ENCODE peak calls at places on chromosomes 13 and 19, in five cellular contexts. W is IMR-90, Y is NCI-H1694 treated with DMSO at 0.1 percent for 48 hours, R is RPMI7951, D is activated T-cell treated with anti-CD3 and anti-CD28 coated beads for 1 hour. C is an unnamed sample.
A peak's percentile ranks its signal among the peaks of the same experiment; 100 is the strongest.

GRCh38 chr19:53549354-53549753 is 11.4 kb downstream of the ZNF331 start:
- DNase-seq in W (peak; percentile 68), D (no peak), R (no peak), Y (no peak), C (no peak)

GRCh38 chr13:50080158-50080855 is 65.1 kb downstream of the KCNRG start:
- DNase-seq in R (peak; percentile 38), Y (peak; percentile 64), D (peak; percentile 1), W (peak; percentile 52), C (peak; percentile 27)

GRCh38 chr19:4597975-4598671 is 38.6 kb upstream of the SEMA6B start:
- DNase-seq in Y (no peak), W (no peak), R (peak; percentile 24), D (peak; percentile 25), C (peak; percentile 43)

GRCh38 chr13:35475960-35476943 is at the start of gene MAB21L1:
- DNase-seq in D (no peak), W (peak; percentile 19), R (peak; percentile 78), Y (no peak), C (peak; percentile 68)

GRCh38 chr19:49461656-49462055 is 8.6 kb downstream of the ALDH16A1 start:
- DNase-seq in R (no peak), W (no peak), Y (no peak), D (no peak), C (no peak)

GRCh38 chr13:112376050-112376681 is at the start of gene SPACA7:
- DNase-seq in Y (no peak), D (no peak), W (no peak), R (no peak), C (no peak)

GRCh38 chr19:42178791-42179500 is 38.5 kb downstream of the DEDD2 start:
- DNase-seq in Y (peak; percentile 8), R (no peak), W (no peak), D (no peak), C (peak; percentile 5)

GRCh38 chr13:39485314-39485700 is 117.7 kb downstream of the LHFPL6 start:
- DNase-seq in R (peak; percentile 5), W (peak; percentile 33), Y (no peak), D (no peak), C (no peak)

GRCh38 chr19:11092181-11092538 is 2.9 kb downstream of the LDLR start:
- DNase-seq in Y (no peak), W (peak; percentile 74), R (peak; percentile 76), D (no peak), C (no peak)

GRCh38 chr19:54154603-54155345 is 4.7 kb downstream of the LENG1 start:
- DNase-seq in R (peak; percentile 82), Y (no peak), W (no peak), D (no peak), C (no peak)

GRCh38 chr19:55592391-55593090 is 6.8 kb downstream of the FIZ1 start:
- DNase-seq in W (no peak), R (no peak), Y (no peak), D (no peak), C (no peak)

GRCh38 chr19:6062274-6062673 is 48.0 kb downstream of the RFX2 start:
- DNase-seq in D (no peak), Y (no peak), R (no peak), W (no peak), C (no peak)

GRCh38 chr13:30329009-30329585 is 21.7 kb upstream of the KATNAL1 start:
- DNase-seq in R (no peak), Y (no peak), W (no peak), D (no peak), C (no peak)

GRCh38 chr19:43470288-43470687 is 4.9 kb upstream of the LYPD3 start:
- DNase-seq in D (peak; percentile 37), Y (no peak), W (peak; percentile 93), R (no peak), C (no peak)

GRCh38 chr19:39021063-39021462 is 11.3 kb downstream of the FBXO27 start:
- DNase-seq in D (no peak), Y (no peak), W (no peak), R (no peak), C (no peak)

GRCh38 chr13:38473305-38473704 is 123.7 kb downstream of the UFM1 start:
- DNase-seq in Y (no peak), R (no peak), D (no peak), W (no peak), C (no peak)

GRCh38 chr13:26872444-26873173 is 112.0 kb upstream of the GPR12 start:
- DNase-seq in D (peak; percentile 17), R (peak; percentile 14), W (peak; percentile 31), Y (peak; percentile 50), C (peak; percentile 1)

GRCh38 chr19:23788415-23788814 is 29.7 kb upstream of the ZNF681 start:
- DNase-seq in D (no peak), W (no peak), R (no peak), Y (no peak), C (no peak)

GRCh38 chr13:93270769-93271753 is 44.5 kb downstream of the GPC6 start:
- DNase-seq in R (no peak), Y (peak; percentile 97), D (no peak), W (peak; percentile 44), C (peak; percentile 60)

GRCh38 chr19:8446055-8446709 is 1.4 kb downstream of the HNRNPM start:
- DNase-seq in D (no peak), Y (no peak), W (no peak), R (no peak), C (no peak)

GRCh38 chr13:80249906-80250513 is 90.9 kb downstream of the SPRY2 start:
- DNase-seq in D (no peak), W (no peak), Y (no peak), R (peak; percentile 39), C (no peak)

GRCh38 chr13:97967948-97968347 is 14.5 kb downstream of the IPO5 start:
- DNase-seq in D (no peak), Y (no peak), W (no peak), R (no peak), C (no peak)

GRCh38 chr13:37736040-37736439 is 133.5 kb downstream of the TRPC4 start:
- DNase-seq in R (no peak), W (no peak), D (no peak), Y (peak; percentile 1), C (no peak)

GRCh38 chr19:447816-448546 is 12.9 kb downstream of the SHC2 start:
- DNase-seq in R (no peak), W (no peak), D (no peak), Y (no peak), C (no peak)

GRCh38 chr13:32282096-32282711 is 33.0 kb downstream of the ZAR1L start:
- DNase-seq in R (no peak), W (no peak), D (no peak), Y (no peak), C (no peak)

GRCh38 chr19:49413348-49413747 is 9.9 kb downstream of the PTH2 start:
- DNase-seq in Y (no peak), R (no peak), W (peak; percentile 31), D (no peak), C (no peak)

GRCh38 chr19:29503140-29503758 is 22.5 kb upstream of the VSTM2B start:
- DNase-seq in R (peak; percentile 39), W (no peak), Y (no peak), D (no peak), C (no peak)

GRCh38 chr19:58356236-58356970 is 3.1 kb upstream of the A1BG start:
- DNase-seq in D (no peak), W (peak; percentile 43), R (no peak), Y (no peak), C (no peak)

GRCh38 chr19:39497850-39498261 is 891 bp upstream of the DLL3 start:
- DNase-seq in R (peak; percentile 37), D (no peak), W (peak; percentile 19), Y (peak; percentile 72), C (peak; percentile 93)

GRCh38 chr19:47190167-47190727 is 40.8 kb downstream of the BBC3 start:
- DNase-seq in W (peak; percentile 71), R (peak; percentile 90), Y (no peak), D (peak; percentile 38), C (no peak)

GRCh38 chr19:53881482-53882390 is at the start of gene PRKCG:
- DNase-seq in Y (no peak), W (no peak), R (no peak), D (peak; percentile 38), C (peak; percentile 21)

GRCh38 chr19:42028304-42029216 is 34.5 kb upstream of the ATP1A3 start:
- DNase-seq in Y (peak; percentile 55), D (peak; percentile 4), W (no peak), R (no peak), C (no peak)

C was measured in NCI-H1105 treated with DMSO at 0.1 percent for 48 hours.